ENCODE peak calls at places on chromosome X, in eight cellular contexts. Z is lung; C is body of pancreas; F is GM23338; X is naive thymus-derived CD4-positive, alpha-beta T cell; D is mesendoderm; U is upper lobe of left lung; W is substantia nigra. P is an unnamed sample.

GRCh38 chrX:8738588-8739189 is 6.8 kb upstream of the ANOS1 start:
- DNase-seq in C (peak), U (peak), W (no peak), D (peak), Z (peak), F (peak), X (no peak), P (no peak)

GRCh38 chrX:140050906-140051305 is 85.6 kb upstream of the CXorf66 start:
- DNase-seq in Z (no peak), W (no peak), D (peak), U (no peak), F (peak), X (no peak), C (no peak), P (no peak)

GRCh38 chrX:22389544-22390243 is 117.0 kb downstream of the CBLL2 start:
- DNase-seq in W (no peak), U (no peak), X (no peak), C (no peak), Z (no peak), D (peak), F (no peak), P (no peak)

GRCh38 chrX:101655540-101655939 is 4.1 kb downstream of the ARMCX2 start:
- DNase-seq in X (no peak), W (no peak), U (no peak), Z (no peak), F (no peak), D (no peak), C (no peak), P (no peak)

GRCh38 chrX:117532339-117532738 is 584.3 kb downstream of the KLHL13 start:
- DNase-seq in U (no peak), F (no peak), W (no peak), Z (no peak), D (no peak), C (no peak), X (no peak), P (no peak)

GRCh38 chrX:103614999-103615398 is 7.2 kb downstream of the TCEAL3 start:
- DNase-seq in X (no peak), D (no peak), F (no peak), Z (no peak), W (no peak), U (no peak), C (no peak), P (no peak)

GRCh38 chrX:65035451-65035779 is 59.2 kb upstream of the ZC4H2 start:
- DNase-seq in D (no peak), W (no peak), Z (no peak), F (peak), X (no peak), U (peak), C (peak), P (peak)

GRCh38 chrX:119521246-119521645 is 44.0 kb downstream of the STEEP1 start:
- DNase-seq in Z (no peak), C (no peak), F (no peak), W (no peak), X (no peak), D (no peak), U (no peak), P (no peak)

GRCh38 chrX:104428231-104428630 is 137.8 kb upstream of the IL1RAPL2 start:
- DNase-seq in F (no peak), D (no peak), C (no peak), Z (no peak), U (no peak), W (no peak), X (no peak), P (no peak)

GRCh38 chrX:132652871-132653270 is 164.0 kb upstream of the MBNL3 start:
- DNase-seq in U (no peak), C (no peak), D (no peak), F (no peak), Z (no peak), X (no peak), W (no peak), P (no peak)

GRCh38 chrX:79728421-79728820 is 286.1 kb upstream of the TBX22 start:
- DNase-seq in X (no peak), W (no peak), D (no peak), F (peak), C (no peak), Z (no peak), U (no peak), P (no peak)

GRCh38 chrX:54357414-54358377 is at the start of gene WNK3:
- DNase-seq in F (peak), C (peak), Z (peak), W (peak), D (peak), X (peak), U (peak), P (peak)

GRCh38 chrX:10554612-10555270 is 65.6 kb downstream of the MID1 start:
- DNase-seq in X (no peak), Z (no peak), F (no peak), D (no peak), W (no peak), U (no peak), C (no peak), P (no peak)

GRCh38 chrX:108199691-108200090 is 108.1 kb downstream of the ATG4A start:
- DNase-seq in C (no peak), Z (no peak), U (peak), D (peak), W (no peak), F (peak), X (no peak), P (no peak)

GRCh38 chrX:8981742-8982141 is 52.2 kb downstream of the FAM9B start:
- DNase-seq in D (no peak), W (no peak), U (no peak), X (no peak), F (no peak), C (no peak), Z (no peak), P (no peak)

GRCh38 chrX:80354966-80355465 is 65.2 kb upstream of the TENT5D start:
- DNase-seq in F (no peak), W (no peak), C (no peak), D (no peak), Z (no peak), U (no peak), X (no peak), P (no peak)

GRCh38 chrX:85630901-85631300 is 251.4 kb upstream of the POF1B start:
- DNase-seq in C (no peak), F (no peak), X (no peak), W (no peak), U (no peak), Z (no peak), D (no peak), P (no peak)

GRCh38 chrX:49978191-49978590 is 55.8 kb downstream of the CLCN5 start:
- DNase-seq in U (no peak), F (no peak), D (no peak), W (no peak), C (no peak), Z (no peak), X (no peak), P (no peak)

GRCh38 chrX:123083924-123084323 is 100.2 kb upstream of the GRIA3 start:
- DNase-seq in X (no peak), U (no peak), Z (no peak), D (peak), C (no peak), F (no peak), W (no peak), P (no peak)

GRCh38 chrX:109889289-109890006 is 113.5 kb upstream of the TMEM164 start:
- DNase-seq in X (no peak), U (peak), Z (no peak), F (peak), C (no peak), W (no peak), D (peak), P (no peak)

GRCh38 chrX:76428243-76429130 is 977 bp downstream of the MAGEE1 start:
- DNase-seq in U (no peak), Z (no peak), F (peak), X (peak), C (peak), D (peak), W (no peak), P (peak)

GRCh38 chrX:29090811-29091210 is 503.6 kb downstream of the IL1RAPL1 start:
- DNase-seq in Z (no peak), F (peak), X (no peak), C (no peak), D (peak), W (no peak), U (no peak), P (no peak)

GRCh38 chrX:46310815-46311497 is 234.3 kb downstream of the ZNF674 start:
- DNase-seq in D (no peak), C (no peak), W (no peak), U (no peak), X (no peak), Z (no peak), F (no peak), P (no peak)

GRCh38 chrX:150767475-150768131 is 74.4 kb downstream of the MTMR1 start:
- DNase-seq in F (no peak), D (no peak), C (no peak), U (no peak), Z (no peak), X (no peak), W (no peak), P (no peak)

GRCh38 chrX:150769408-150769807 is 76.2 kb downstream of the MTMR1 start:
- DNase-seq in U (no peak), X (no peak), D (no peak), F (no peak), C (no peak), W (no peak), Z (no peak), P (no peak)

GRCh38 chrX:150767045-150767395 is 73.8 kb downstream of the MTMR1 start:
- DNase-seq in W (no peak), U (no peak), F (no peak), D (peak), Z (no peak), X (no peak), C (no peak), P (no peak)

GRCh38 chrX:150768132-150768485 is 74.9 kb downstream of the MTMR1 start:
- DNase-seq in U (no peak), X (no peak), C (no peak), W (no peak), Z (no peak), D (no peak), F (no peak), P (no peak)

GRCh38 chrX:150768580-150769190 is 75.5 kb downstream of the MTMR1 start:
- DNase-seq in F (no peak), X (no peak), U (no peak), W (peak), C (no peak), D (no peak), Z (no peak), P (no peak)
- H3K27ac ChIP-seq in F (no peak), X (no peak), U (no peak), W (peak), C (no peak), D (no peak), Z (no peak), P (no peak)

GRCh38 chrX:67563469-67564448 is 19.9 kb downstream of the AR start:
- DNase-seq in Z (no peak), X (no peak), F (no peak), U (no peak), D (peak), W (no peak), C (peak), P (no peak)
- H3K27ac ChIP-seq in Z (peak), X (no peak), F (no peak), U (no peak), D (no peak), W (no peak), C (peak), P (peak)

GRCh38 chrX:134513091-134513490 is 53.1 kb downstream of the HPRT1 start:
- DNase-seq in C (no peak), F (no peak), X (no peak), W (no peak), Z (no peak), D (no peak), U (no peak), P (no peak)
- H3K27ac ChIP-seq in C (no peak), F (no peak), X (no peak), W (no peak), Z (no peak), D (no peak), U (no peak), P (no peak)

GRCh38 chrX:14936561-14936960 is 63.3 kb downstream of the MOSPD2 start:
- DNase-seq in Z (no peak), D (peak), U (no peak), W (no peak), X (no peak), F (no peak), C (no peak), P (no peak)
- H3K27ac ChIP-seq in Z (no peak), D (no peak), U (no peak), W (no peak), X (no peak), F (no peak), C (no peak), P (no peak)

P was measured in coronary artery.